ENCODE peak calls at places on chromosome 2, in ten cellular contexts. One of them, this sample, is unnamed.
A peak's percentile ranks its signal among the peaks of the same experiment; 100 is the strongest.

GRCh38 chr2:153818242-153818641 is 53.5 kb upstream of the GALNT13 start:
- DNase-seq in CD8-positive, alpha-beta memory T cell: no peak
- DNase-seq in kidney epithelial cell: no peak
- DNase-seq in GM23248: no peak
- DNase-seq in tibial nerve: no peak
- DNase-seq in NT2/D1: no peak
- DNase-seq in left lung: no peak
- DNase-seq in transverse colon: no peak
- DNase-seq in IMR-90: no peak
- DNase-seq in body of pancreas: no peak
- DNase-seq in this sample: no peak

GRCh38 chr2:37753758-37754157 is 82.3 kb upstream of the CDC42EP3 start:
- DNase-seq in CD8-positive, alpha-beta memory T cell: no peak
- DNase-seq in kidney epithelial cell: no peak
- DNase-seq in GM23248: no peak
- DNase-seq in tibial nerve: no peak
- DNase-seq in NT2/D1: no peak
- DNase-seq in left lung: no peak
- DNase-seq in transverse colon: peak; percentile 30
- DNase-seq in IMR-90: no peak
- DNase-seq in body of pancreas: no peak
- DNase-seq in this sample: no peak

GRCh38 chr2:110114007-110114591 is 1.5 kb downstream of the MALL start:
- DNase-seq in CD8-positive, alpha-beta memory T cell: no peak
- DNase-seq in kidney epithelial cell: no peak
- DNase-seq in GM23248: peak; percentile 41
- DNase-seq in tibial nerve: no peak
- DNase-seq in NT2/D1: no peak
- DNase-seq in left lung: peak; percentile 76
- DNase-seq in transverse colon: peak; percentile 87
- DNase-seq in IMR-90: no peak
- DNase-seq in body of pancreas: peak; percentile 38
- DNase-seq in this sample: peak; percentile 46

GRCh38 chr2:175817200-175817599 is 184.9 kb downstream of the LNPK start:
- DNase-seq in CD8-positive, alpha-beta memory T cell: no peak
- DNase-seq in kidney epithelial cell: no peak
- DNase-seq in GM23248: peak; percentile 32
- DNase-seq in tibial nerve: no peak
- DNase-seq in NT2/D1: no peak
- DNase-seq in left lung: no peak
- DNase-seq in transverse colon: no peak
- DNase-seq in IMR-90: no peak
- DNase-seq in body of pancreas: no peak
- DNase-seq in this sample: no peak

GRCh38 chr2:234632527-234633391 is 135.9 kb upstream of the ARL4C start:
- DNase-seq in CD8-positive, alpha-beta memory T cell: no peak
- DNase-seq in kidney epithelial cell: peak; percentile 32
- DNase-seq in GM23248: peak; percentile 7
- DNase-seq in tibial nerve: no peak
- DNase-seq in NT2/D1: no peak
- DNase-seq in left lung: no peak
- DNase-seq in transverse colon: no peak
- DNase-seq in IMR-90: peak; percentile 100
- DNase-seq in body of pancreas: no peak
- DNase-seq in this sample: no peak

GRCh38 chr2:70190086-70190412 is 770 bp downstream of the C2orf42 start:
- DNase-seq in CD8-positive, alpha-beta memory T cell: no peak
- DNase-seq in kidney epithelial cell: no peak
- DNase-seq in GM23248: no peak
- DNase-seq in tibial nerve: no peak
- DNase-seq in NT2/D1: peak; percentile 13
- DNase-seq in left lung: no peak
- DNase-seq in transverse colon: peak; percentile 15
- DNase-seq in IMR-90: peak; percentile 33
- DNase-seq in body of pancreas: peak; percentile 11
- DNase-seq in this sample: no peak

GRCh38 chr2:187360286-187360685 is 87.8 kb downstream of the CALCRL start:
- DNase-seq in CD8-positive, alpha-beta memory T cell: no peak
- DNase-seq in kidney epithelial cell: no peak
- DNase-seq in GM23248: peak; percentile 48
- DNase-seq in tibial nerve: no peak
- DNase-seq in NT2/D1: no peak
- DNase-seq in left lung: no peak
- DNase-seq in transverse colon: no peak
- DNase-seq in IMR-90: no peak
- DNase-seq in body of pancreas: no peak
- DNase-seq in this sample: no peak

GRCh38 chr2:197673606-197674005 is 1.8 kb downstream of the RFTN2 start:
- DNase-seq in CD8-positive, alpha-beta memory T cell: no peak
- DNase-seq in kidney epithelial cell: no peak
- DNase-seq in GM23248: peak; percentile 18
- DNase-seq in tibial nerve: no peak
- DNase-seq in NT2/D1: no peak
- DNase-seq in left lung: no peak
- DNase-seq in transverse colon: no peak
- DNase-seq in IMR-90: no peak
- DNase-seq in body of pancreas: no peak
- DNase-seq in this sample: no peak

GRCh38 chr2:172087780-172088244 is 2.5 kb downstream of the DLX1 start:
- DNase-seq in CD8-positive, alpha-beta memory T cell: peak; percentile 16
- DNase-seq in kidney epithelial cell: no peak
- DNase-seq in GM23248: peak; percentile 63
- DNase-seq in tibial nerve: no peak
- DNase-seq in NT2/D1: no peak
- DNase-seq in left lung: no peak
- DNase-seq in transverse colon: no peak
- DNase-seq in IMR-90: no peak
- DNase-seq in body of pancreas: no peak
- DNase-seq in this sample: no peak

GRCh38 chr2:173658946-173659371 is 304.3 kb downstream of the CDCA7 start:
- DNase-seq in CD8-positive, alpha-beta memory T cell: no peak
- DNase-seq in kidney epithelial cell: no peak
- DNase-seq in GM23248: peak; percentile 40
- DNase-seq in tibial nerve: no peak
- DNase-seq in NT2/D1: no peak
- DNase-seq in left lung: no peak
- DNase-seq in transverse colon: no peak
- DNase-seq in IMR-90: peak; percentile 60
- DNase-seq in body of pancreas: no peak
- DNase-seq in this sample: no peak

GRCh38 chr2:98739020-98739419 is 8.1 kb upstream of the MGAT4A start:
- DNase-seq in CD8-positive, alpha-beta memory T cell: no peak
- DNase-seq in kidney epithelial cell: no peak
- DNase-seq in GM23248: no peak
- DNase-seq in tibial nerve: no peak
- DNase-seq in NT2/D1: no peak
- DNase-seq in left lung: no peak
- DNase-seq in transverse colon: no peak
- DNase-seq in IMR-90: no peak
- DNase-seq in body of pancreas: no peak
- DNase-seq in this sample: no peak

GRCh38 chr2:241088791-241089732 is 13.0 kb downstream of the MTERF4 start:
- DNase-seq in CD8-positive, alpha-beta memory T cell: peak; percentile 49
- DNase-seq in kidney epithelial cell: no peak
- DNase-seq in GM23248: no peak
- DNase-seq in tibial nerve: no peak
- DNase-seq in NT2/D1: no peak
- DNase-seq in left lung: no peak
- DNase-seq in transverse colon: no peak
- DNase-seq in IMR-90: no peak
- DNase-seq in body of pancreas: no peak
- DNase-seq in this sample: no peak

GRCh38 chr2:188024811-188025210 is 266.9 kb upstream of the GULP1 start:
- DNase-seq in CD8-positive, alpha-beta memory T cell: no peak
- DNase-seq in kidney epithelial cell: no peak
- DNase-seq in GM23248: no peak
- DNase-seq in tibial nerve: no peak
- DNase-seq in NT2/D1: no peak
- DNase-seq in left lung: no peak
- DNase-seq in transverse colon: no peak
- DNase-seq in IMR-90: peak; percentile 42
- DNase-seq in body of pancreas: no peak
- DNase-seq in this sample: no peak

GRCh38 chr2:239156516-239157265 is 244.1 kb downstream of the HDAC4 start:
- DNase-seq in CD8-positive, alpha-beta memory T cell: no peak
- DNase-seq in kidney epithelial cell: no peak
- DNase-seq in GM23248: no peak
- DNase-seq in tibial nerve: no peak
- DNase-seq in NT2/D1: no peak
- DNase-seq in left lung: peak; percentile 42
- DNase-seq in transverse colon: no peak
- DNase-seq in IMR-90: no peak
- DNase-seq in body of pancreas: no peak
- DNase-seq in this sample: no peak

GRCh38 chr2:188523901-188524300 is 232.2 kb downstream of the GULP1 start:
- DNase-seq in CD8-positive, alpha-beta memory T cell: no peak
- DNase-seq in kidney epithelial cell: no peak
- DNase-seq in GM23248: no peak
- DNase-seq in tibial nerve: no peak
- DNase-seq in NT2/D1: no peak
- DNase-seq in left lung: no peak
- DNase-seq in transverse colon: no peak
- DNase-seq in IMR-90: peak; percentile 28
- DNase-seq in body of pancreas: no peak
- DNase-seq in this sample: no peak

GRCh38 chr2:196168181-196168580 is 3.2 kb downstream of the STK17B start:
- DNase-seq in CD8-positive, alpha-beta memory T cell: peak; percentile 17
- DNase-seq in kidney epithelial cell: no peak
- DNase-seq in GM23248: peak; percentile 60
- DNase-seq in tibial nerve: no peak
- DNase-seq in NT2/D1: no peak
- DNase-seq in left lung: no peak
- DNase-seq in transverse colon: no peak
- DNase-seq in IMR-90: peak; percentile 68
- DNase-seq in body of pancreas: no peak
- DNase-seq in this sample: no peak
- H3K4me3 ChIP-seq in CD8-positive, alpha-beta memory T cell: peak overlapping the region; percentile 88
- H3K4me3 ChIP-seq in kidney epithelial cell: no peak overlapping the region
- H3K4me3 ChIP-seq in GM23248: peak overlapping the region; percentile 12
- H3K4me3 ChIP-seq in tibial nerve: peak overlapping the region; percentile 95
- H3K4me3 ChIP-seq in NT2/D1: no peak overlapping the region
- H3K4me3 ChIP-seq in left lung: peak overlapping the region; percentile 86
- H3K4me3 ChIP-seq in transverse colon: no peak overlapping the region
- H3K4me3 ChIP-seq in IMR-90: peak overlapping the region; percentile 36
- H3K4me3 ChIP-seq in body of pancreas: no peak overlapping the region
- H3K4me3 ChIP-seq in this sample: no peak overlapping the region

DNA sequence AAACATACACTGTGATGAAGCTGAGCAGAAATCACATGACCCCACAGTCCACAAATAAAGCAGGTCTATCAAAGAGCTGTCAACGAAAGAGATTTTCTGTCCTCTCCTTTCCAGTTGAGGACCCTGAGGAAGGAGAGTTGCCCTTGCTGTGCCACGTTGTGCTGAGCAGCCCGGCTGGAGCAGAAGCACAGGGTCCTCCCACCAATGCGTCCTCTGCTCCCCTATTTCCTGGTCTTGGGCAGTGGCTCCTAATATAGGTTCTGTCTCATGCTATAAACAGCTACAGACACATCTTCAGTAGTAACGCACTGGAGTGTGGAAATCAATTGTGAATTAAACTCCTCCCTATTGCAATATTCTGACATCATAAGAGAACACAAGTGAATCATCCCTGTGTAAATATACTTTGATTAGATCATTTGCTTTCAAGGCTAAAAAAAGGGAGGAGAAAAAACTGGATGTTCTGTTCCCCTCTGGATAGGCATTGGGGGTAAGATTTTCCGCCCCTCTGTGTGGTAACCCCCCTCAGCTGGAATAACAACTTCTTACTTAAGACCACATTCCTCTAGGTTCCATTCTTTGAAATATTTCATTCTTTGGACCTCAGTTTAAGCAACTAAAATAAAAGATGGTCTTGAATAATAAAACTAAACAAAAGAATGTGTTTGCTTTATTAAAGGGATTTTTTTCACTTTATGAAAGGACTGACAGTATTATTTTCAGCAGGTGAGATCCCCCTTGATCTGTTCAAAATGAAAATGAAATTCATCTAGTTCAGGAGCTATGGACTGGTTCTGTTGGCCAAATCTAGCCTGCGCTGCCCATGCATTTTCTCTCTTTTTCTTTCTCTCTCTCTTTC is 8.3 kb upstream of the RHOB start:
- DNase-seq in CD8-positive, alpha-beta memory T cell: no peak
- DNase-seq in kidney epithelial cell: peak; percentile 76
- DNase-seq in GM23248: peak; percentile 90
- DNase-seq in tibial nerve: peak; percentile 72
- DNase-seq in NT2/D1: no peak
- DNase-seq in left lung: no peak
- DNase-seq in transverse colon: peak; percentile 57
- DNase-seq in IMR-90: peak; percentile 94
- DNase-seq in body of pancreas: no peak
- DNase-seq in this sample: no peak
- H3K4me3 ChIP-seq in CD8-positive, alpha-beta memory T cell: no peak overlapping the region
- H3K4me3 ChIP-seq in kidney epithelial cell: no peak overlapping the region
- H3K4me3 ChIP-seq in GM23248: no peak overlapping the region
- H3K4me3 ChIP-seq in tibial nerve: no peak overlapping the region
- H3K4me3 ChIP-seq in NT2/D1: no peak overlapping the region
- H3K4me3 ChIP-seq in left lung: no peak overlapping the region
- H3K4me3 ChIP-seq in transverse colon: no peak overlapping the region
- H3K4me3 ChIP-seq in IMR-90: no peak overlapping the region
- H3K4me3 ChIP-seq in body of pancreas: no peak overlapping the region
- H3K4me3 ChIP-seq in this sample: no peak overlapping the region

GRCh38 chr2:61463769-61464475 is 7.0 kb downstream of the USP34 start:
- DNase-seq in CD8-positive, alpha-beta memory T cell: no peak
- DNase-seq in kidney epithelial cell: no peak
- DNase-seq in GM23248: no peak
- DNase-seq in tibial nerve: no peak
- DNase-seq in NT2/D1: no peak
- DNase-seq in left lung: peak; percentile 4
- DNase-seq in transverse colon: no peak
- DNase-seq in IMR-90: no peak
- DNase-seq in body of pancreas: no peak
- DNase-seq in this sample: no peak
- H3K4me3 ChIP-seq in CD8-positive, alpha-beta memory T cell: no peak overlapping the region
- H3K4me3 ChIP-seq in kidney epithelial cell: no peak overlapping the region
- H3K4me3 ChIP-seq in GM23248: no peak overlapping the region
- H3K4me3 ChIP-seq in tibial nerve: no peak overlapping the region
- H3K4me3 ChIP-seq in NT2/D1: no peak overlapping the region
- H3K4me3 ChIP-seq in left lung: no peak overlapping the region
- H3K4me3 ChIP-seq in transverse colon: no peak overlapping the region
- H3K4me3 ChIP-seq in IMR-90: no peak overlapping the region
- H3K4me3 ChIP-seq in body of pancreas: no peak overlapping the region
- H3K4me3 ChIP-seq in this sample: no peak overlapping the region

DNA sequence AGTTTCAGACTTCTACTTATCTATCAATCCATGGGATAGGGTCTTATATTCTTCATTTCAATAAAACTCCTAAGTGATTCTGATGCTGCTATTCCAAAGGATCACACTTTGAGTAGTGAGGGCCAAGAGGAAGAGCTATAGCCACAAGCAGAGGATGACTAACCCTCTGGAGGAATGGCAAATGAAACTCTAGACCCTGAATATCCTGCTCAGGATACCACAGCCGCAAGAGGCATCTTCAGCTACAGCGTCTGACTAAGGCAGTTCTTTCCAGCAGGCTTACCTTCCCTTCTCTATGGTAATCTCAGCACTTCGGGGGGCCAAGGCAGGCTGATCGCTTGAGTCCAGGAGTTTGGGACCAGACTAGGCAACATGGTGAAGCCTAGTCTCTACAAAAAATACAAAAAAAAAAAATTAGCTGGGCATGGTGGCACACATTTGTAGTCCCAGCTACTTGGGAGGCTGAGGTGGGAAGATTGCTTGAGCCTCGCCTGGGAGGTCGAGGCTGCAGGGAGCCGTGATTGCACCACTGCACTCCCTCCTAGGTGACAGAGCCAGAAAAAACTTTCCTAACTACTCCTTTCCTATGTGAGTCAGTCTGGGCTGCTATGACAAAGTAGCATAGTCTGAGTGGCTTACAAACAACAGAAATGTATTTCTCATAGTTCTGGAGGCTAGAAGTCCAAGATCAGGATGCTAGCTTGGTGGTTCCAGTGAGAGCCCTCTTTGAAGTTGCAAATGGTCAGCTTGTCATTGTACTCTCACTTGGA is 371.9 kb downstream of the IRS1 start:
- DNase-seq in CD8-positive, alpha-beta memory T cell: no peak
- DNase-seq in kidney epithelial cell: peak; percentile 64
- DNase-seq in GM23248: peak; percentile 95
- DNase-seq in tibial nerve: no peak
- DNase-seq in NT2/D1: no peak
- DNase-seq in left lung: no peak
- DNase-seq in transverse colon: no peak
- DNase-seq in IMR-90: peak; percentile 97
- DNase-seq in body of pancreas: no peak
- DNase-seq in this sample: no peak
- H3K4me3 ChIP-seq in CD8-positive, alpha-beta memory T cell: no peak overlapping the region
- H3K4me3 ChIP-seq in kidney epithelial cell: no peak overlapping the region
- H3K4me3 ChIP-seq in GM23248: peak overlapping the region; percentile 40
- H3K4me3 ChIP-seq in tibial nerve: no peak overlapping the region
- H3K4me3 ChIP-seq in NT2/D1: no peak overlapping the region
- H3K4me3 ChIP-seq in left lung: no peak overlapping the region
- H3K4me3 ChIP-seq in transverse colon: no peak overlapping the region
- H3K4me3 ChIP-seq in IMR-90: no peak overlapping the region
- H3K4me3 ChIP-seq in body of pancreas: no peak overlapping the region
- H3K4me3 ChIP-seq in this sample: no peak overlapping the region